ENCODE peak calls at places on chromosomes 2 and 18, in six cellular contexts. One of them, this sample, is unnamed.

GRCh38 chr2:105794926-105795574 is 50.3 kb downstream of the NCK2 start:
- ATAC-seq in K562: no peak
- ATAC-seq in A549: no peak
- ATAC-seq in HepG2: no peak
- ATAC-seq in upper lobe of left lung: no peak
- ATAC-seq in GM12878: peak
- ATAC-seq in this sample: no peak

GRCh38 chr2:174033163-174033550 is 68.0 kb upstream of the SP3 start:
- ATAC-seq in K562: no peak
- ATAC-seq in A549: no peak
- ATAC-seq in HepG2: no peak
- ATAC-seq in upper lobe of left lung: no peak
- ATAC-seq in GM12878: no peak
- ATAC-seq in this sample: no peak

GRCh38 chr2:3470166-3470651 is 49.1 kb downstream of the ADI1 start:
- ATAC-seq in K562: no peak
- ATAC-seq in A549: no peak
- ATAC-seq in HepG2: no peak
- ATAC-seq in upper lobe of left lung: peak
- ATAC-seq in GM12878: no peak
- ATAC-seq in this sample: peak

GRCh38 chr18:35042389-35043066 is 1.3 kb downstream of the MAPRE2 start:
- ATAC-seq in K562: no peak
- ATAC-seq in A549: no peak
- ATAC-seq in HepG2: no peak
- ATAC-seq in upper lobe of left lung: no peak
- ATAC-seq in GM12878: peak
- ATAC-seq in this sample: no peak

GRCh38 chr2:189299974-189300373 is 120.4 kb upstream of the COL5A2 start:
- ATAC-seq in K562: no peak
- ATAC-seq in A549: no peak
- ATAC-seq in HepG2: no peak
- ATAC-seq in upper lobe of left lung: no peak
- ATAC-seq in GM12878: no peak
- ATAC-seq in this sample: no peak

GRCh38 chr2:188439986-188440385 is 148.3 kb downstream of the GULP1 start:
- ATAC-seq in K562: no peak
- ATAC-seq in A549: no peak
- ATAC-seq in HepG2: no peak
- ATAC-seq in upper lobe of left lung: no peak
- ATAC-seq in GM12878: no peak
- ATAC-seq in this sample: no peak

GRCh38 chr2:102010767-102011351 is 19.1 kb downstream of the IL1R2 start:
- ATAC-seq in K562: no peak
- ATAC-seq in A549: no peak
- ATAC-seq in HepG2: no peak
- ATAC-seq in upper lobe of left lung: peak
- ATAC-seq in GM12878: peak
- ATAC-seq in this sample: no peak

GRCh38 chr2:200428961-200429665 is 80.8 kb downstream of the KCTD18 start:
- ATAC-seq in K562: no peak
- ATAC-seq in A549: no peak
- ATAC-seq in HepG2: peak
- ATAC-seq in upper lobe of left lung: no peak
- ATAC-seq in GM12878: peak
- ATAC-seq in this sample: no peak

GRCh38 chr2:132795220-132795619 is 125.2 kb upstream of the LYPD1 start:
- ATAC-seq in K562: no peak
- ATAC-seq in A549: no peak
- ATAC-seq in HepG2: no peak
- ATAC-seq in upper lobe of left lung: no peak
- ATAC-seq in GM12878: no peak
- ATAC-seq in this sample: no peak

GRCh38 chr2:6855860-6856547 is 9.7 kb downstream of the CMPK2 start:
- ATAC-seq in K562: no peak
- ATAC-seq in A549: peak
- ATAC-seq in HepG2: peak
- ATAC-seq in upper lobe of left lung: no peak
- ATAC-seq in GM12878: no peak
- ATAC-seq in this sample: no peak

GRCh38 chr2:135984199-135985017 is 1.0 kb downstream of the DARS1 start:
- ATAC-seq in K562: peak
- ATAC-seq in A549: no peak
- ATAC-seq in HepG2: no peak
- ATAC-seq in upper lobe of left lung: no peak
- ATAC-seq in GM12878: peak
- ATAC-seq in this sample: no peak

GRCh38 chr2:186129767-186130581 is 356.1 kb upstream of the ZC3H15 start:
- ATAC-seq in K562: no peak
- ATAC-seq in A549: peak
- ATAC-seq in HepG2: peak
- ATAC-seq in upper lobe of left lung: no peak
- ATAC-seq in GM12878: no peak
- ATAC-seq in this sample: no peak

GRCh38 chr2:196277002-196277401 is 105.6 kb upstream of the STK17B start:
- ATAC-seq in K562: peak
- ATAC-seq in A549: no peak
- ATAC-seq in HepG2: peak
- ATAC-seq in upper lobe of left lung: peak
- ATAC-seq in GM12878: peak
- ATAC-seq in this sample: no peak

GRCh38 chr2:180572346-180572745 is 408.1 kb upstream of the UBE2E3 start:
- ATAC-seq in K562: no peak
- ATAC-seq in A549: no peak
- ATAC-seq in HepG2: no peak
- ATAC-seq in upper lobe of left lung: no peak
- ATAC-seq in GM12878: no peak
- ATAC-seq in this sample: no peak

GRCh38 chr2:180573951-180574350 is 406.5 kb upstream of the UBE2E3 start:
- ATAC-seq in K562: no peak
- ATAC-seq in A549: no peak
- ATAC-seq in HepG2: no peak
- ATAC-seq in upper lobe of left lung: no peak
- ATAC-seq in GM12878: no peak
- ATAC-seq in this sample: no peak

GRCh38 chr2:180571559-180571958 is 408.8 kb upstream of the UBE2E3 start:
- ATAC-seq in K562: no peak
- ATAC-seq in A549: no peak
- ATAC-seq in HepG2: no peak
- ATAC-seq in upper lobe of left lung: no peak
- ATAC-seq in GM12878: no peak
- ATAC-seq in this sample: no peak

GRCh38 chr2:180570864-180571263 is 409.5 kb upstream of the UBE2E3 start:
- ATAC-seq in K562: no peak
- ATAC-seq in A549: no peak
- ATAC-seq in HepG2: no peak
- ATAC-seq in upper lobe of left lung: no peak
- ATAC-seq in GM12878: no peak
- ATAC-seq in this sample: no peak
- H3K4me3 ChIP-seq in K562: no peak
- H3K4me3 ChIP-seq in A549: no peak
- H3K4me3 ChIP-seq in HepG2: no peak
- H3K4me3 ChIP-seq in upper lobe of left lung: no peak
- H3K4me3 ChIP-seq in GM12878: no peak
- H3K4me3 ChIP-seq in this sample: no peak

GRCh38 chr2:141899740-141900139 is 231.1 kb downstream of the LRP1B start:
- ATAC-seq in K562: no peak
- ATAC-seq in A549: no peak
- ATAC-seq in HepG2: no peak
- ATAC-seq in upper lobe of left lung: no peak
- ATAC-seq in GM12878: no peak
- ATAC-seq in this sample: no peak
- TF ChIP-seq EP300 in K562: no peak
- TF ChIP-seq EP300 in A549: no peak
- TF ChIP-seq EP300 in HepG2: no peak
- TF ChIP-seq EP300 in upper lobe of left lung: no peak
- TF ChIP-seq EP300 in GM12878: no peak
- TF ChIP-seq EP300 in this sample: no peak

GRCh38 chr2:240136013-240136670 is at the start of gene COPS9:
- ATAC-seq in K562: peak
- ATAC-seq in A549: peak
- ATAC-seq in HepG2: peak
- ATAC-seq in upper lobe of left lung: peak
- ATAC-seq in GM12878: peak
- ATAC-seq in this sample: peak
- TF ChIP-seq POLR2A in K562: peak
- TF ChIP-seq POLR2A in A549: peak
- TF ChIP-seq POLR2A in HepG2: peak
- TF ChIP-seq POLR2A in upper lobe of left lung: no peak
- TF ChIP-seq POLR2A in GM12878: peak
- TF ChIP-seq POLR2A in this sample: peak

GRCh38 chr2:20424300-20425290 is 22.3 kb upstream of the RHOB start:
- ATAC-seq in K562: peak
- ATAC-seq in A549: peak
- ATAC-seq in HepG2: no peak
- ATAC-seq in upper lobe of left lung: peak
- ATAC-seq in GM12878: peak
- ATAC-seq in this sample: peak
- H3K4me3 ChIP-seq in K562: no peak
- H3K4me3 ChIP-seq in A549: no peak
- H3K4me3 ChIP-seq in HepG2: peak
- H3K4me3 ChIP-seq in upper lobe of left lung: no peak
- H3K4me3 ChIP-seq in GM12878: peak
- H3K4me3 ChIP-seq in this sample: no peak

GRCh38 chr18:40630496-40630895 is 1324.5 kb upstream of the PIK3C3 start:
- ATAC-seq in K562: no peak
- ATAC-seq in A549: no peak
- ATAC-seq in HepG2: no peak
- ATAC-seq in upper lobe of left lung: no peak
- ATAC-seq in GM12878: no peak
- ATAC-seq in this sample: no peak

DNA sequence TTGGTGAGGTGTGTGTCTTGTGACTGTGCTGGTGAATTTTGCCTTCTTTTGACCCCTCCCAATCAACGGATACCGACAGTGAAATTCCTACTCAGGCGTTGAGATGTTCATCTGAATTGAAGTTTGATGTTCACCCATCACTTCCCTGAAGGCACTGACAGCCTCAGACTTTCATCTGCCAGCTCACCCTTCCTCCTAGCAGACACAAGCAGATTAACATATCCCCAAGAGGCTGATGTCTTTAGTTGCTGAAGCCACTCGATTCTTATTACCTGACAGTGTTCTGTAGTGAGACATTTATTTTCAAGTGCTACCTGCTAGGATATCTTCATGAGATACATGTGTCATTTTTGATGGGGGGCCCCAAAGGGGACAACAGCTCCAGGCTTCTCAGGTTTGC is 1330.1 kb upstream of the PIK3C3 start:
- ATAC-seq in K562: no peak
- ATAC-seq in A549: no peak
- ATAC-seq in HepG2: no peak
- ATAC-seq in upper lobe of left lung: no peak
- ATAC-seq in GM12878: no peak
- ATAC-seq in this sample: no peak
- TF ChIP-seq EP300 in K562: no peak
- TF ChIP-seq EP300 in A549: no peak
- TF ChIP-seq EP300 in HepG2: no peak
- TF ChIP-seq EP300 in upper lobe of left lung: no peak
- TF ChIP-seq EP300 in GM12878: no peak
- TF ChIP-seq EP300 in this sample: no peak

DNA sequence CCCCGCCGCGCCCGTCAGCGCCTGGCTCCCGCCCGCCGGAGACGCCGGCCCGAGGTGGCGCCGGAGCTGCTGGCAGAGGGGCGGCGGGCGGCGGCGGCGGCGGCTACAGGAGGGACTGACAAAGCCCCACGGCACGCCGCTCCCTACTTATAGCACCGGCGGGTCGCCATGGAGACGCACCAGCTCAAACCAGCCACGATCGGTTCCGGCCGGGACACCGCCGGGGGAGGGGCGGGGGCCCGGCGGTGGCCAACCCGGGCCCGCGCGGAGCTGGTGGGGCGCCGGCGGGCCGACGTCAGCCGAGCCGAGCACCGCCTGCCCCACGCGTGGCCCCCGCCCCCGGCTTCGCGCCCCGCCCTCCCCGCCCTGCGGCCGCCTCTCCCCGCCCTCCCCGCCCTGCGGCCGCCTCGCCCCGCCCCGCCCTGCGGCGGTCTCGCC is at the start of gene ODC1:
- ATAC-seq in K562: peak
- ATAC-seq in A549: peak
- ATAC-seq in HepG2: peak
- ATAC-seq in upper lobe of left lung: peak
- ATAC-seq in GM12878: peak
- ATAC-seq in this sample: peak
- TF ChIP-seq POLR2A in K562: no peak
- TF ChIP-seq POLR2A in A549: peak
- TF ChIP-seq POLR2A in HepG2: no peak
- TF ChIP-seq POLR2A in upper lobe of left lung: no peak
- TF ChIP-seq POLR2A in GM12878: peak
- TF ChIP-seq POLR2A in this sample: peak

GRCh38 chr2:75432761-75433361 is 127.9 kb downstream of the EVA1A start:
- ATAC-seq in K562: no peak
- ATAC-seq in A549: no peak
- ATAC-seq in HepG2: no peak
- ATAC-seq in upper lobe of left lung: no peak
- ATAC-seq in GM12878: peak
- ATAC-seq in this sample: no peak
- H3K4me3 ChIP-seq in K562: no peak
- H3K4me3 ChIP-seq in A549: no peak
- H3K4me3 ChIP-seq in HepG2: no peak
- H3K4me3 ChIP-seq in upper lobe of left lung: no peak
- H3K4me3 ChIP-seq in GM12878: peak
- H3K4me3 ChIP-seq in this sample: no peak

This sample was measured in gastroesophageal sphincter.